ENCODE peak calls at places on chromosomes 13 and 19, in eight cellular contexts. Z is posterior cingulate gyrus; M is GM10248; O is anterior cingulate cortex; E is NCI-H2171 treated with DMSO at 0.1 percent for 48 hours; G is cortex of kidney; K is DMS153; A is activated CD8-positive, alpha-beta memory T cell treated with anti-CD3 and anti-CD28 coated beads for 48 hours. W is an unnamed sample.

GRCh38 chr13:114225610-114226009 is 9.1 kb upstream of the CDC16 start:
- DNase-seq in Z (no peak), M (no peak), O (no peak), E (no peak), G (no peak), K (no peak), A (no peak), W (no peak)

GRCh38 chr13:45055198-45055901 is 65.0 kb upstream of the GTF2F2 start:
- DNase-seq in Z (no peak), M (peak; percentile 61), O (no peak), E (peak; percentile 64), G (no peak), K (no peak), A (no peak), W (no peak)

GRCh38 chr19:34475026-34475974 is 6.3 kb upstream of the WTIP start:
- DNase-seq in Z (no peak), M (no peak), O (no peak), E (no peak), G (no peak), K (no peak), A (no peak), W (no peak)

GRCh38 chr19:35135389-35135909 is 590 bp upstream of the LGI4 start:
- DNase-seq in Z (peak; percentile 88), M (peak; percentile 89), O (peak; percentile 54), E (peak; percentile 55), G (no peak), K (peak; percentile 31), A (peak; percentile 23), W (peak; percentile 88)

GRCh38 chr19:5360003-5360820 is 19.6 kb upstream of the PTPRS start:
- DNase-seq in Z (no peak), M (no peak), O (no peak), E (no peak), G (no peak), K (no peak), A (no peak), W (no peak)

GRCh38 chr19:33241530-33242101 is 16.0 kb upstream of the SLC7A10 start:
- DNase-seq in Z (no peak), M (no peak), O (no peak), E (no peak), G (no peak), K (no peak), A (peak; percentile 11), W (peak; percentile 33)

GRCh38 chr13:64029343-64030093 is 2613.9 kb upstream of the PCDH20 start:
- DNase-seq in Z (no peak), M (no peak), O (no peak), E (no peak), G (no peak), K (no peak), A (no peak), W (no peak)

GRCh38 chr19:13169769-13170168 is 19.6 kb downstream of the IER2 start:
- DNase-seq in Z (no peak), M (peak; percentile 11), O (no peak), E (no peak), G (no peak), K (no peak), A (no peak), W (no peak)

GRCh38 chr19:42150940-42151339 is 18.7 kb upstream of the POU2F2 start:
- DNase-seq in Z (no peak), M (no peak), O (no peak), E (no peak), G (no peak), K (no peak), A (no peak), W (no peak)

GRCh38 chr13:44679602-44680001 is 103.5 kb upstream of the TSC22D1 start:
- DNase-seq in Z (no peak), M (no peak), O (no peak), E (no peak), G (no peak), K (no peak), A (no peak), W (no peak)

GRCh38 chr13:34302596-34302995 is 484.6 kb downstream of the RFC3 start:
- DNase-seq in Z (no peak), M (no peak), O (no peak), E (no peak), G (no peak), K (no peak), A (no peak), W (no peak)

GRCh38 chr19:29872224-29872731 is 60.5 kb downstream of the CCNE1 start:
- DNase-seq in Z (no peak), M (no peak), O (no peak), E (peak; percentile 22), G (no peak), K (no peak), A (no peak), W (no peak)

GRCh38 chr13:42401376-42401775 is 129.4 kb downstream of the AKAP11 start:
- DNase-seq in Z (no peak), M (no peak), O (no peak), E (peak; percentile 10), G (no peak), K (no peak), A (no peak), W (no peak)

GRCh38 chr19:35468637-35469036 is 20.6 kb downstream of the FFAR2 start:
- DNase-seq in Z (peak; percentile 38), M (peak; percentile 84), O (no peak), E (peak; percentile 46), G (no peak), K (peak; percentile 34), A (peak; percentile 17), W (peak; percentile 37)

GRCh38 chr19:35045667-35046300 is 4.3 kb downstream of the HPN start:
- DNase-seq in Z (peak; percentile 56), M (peak; percentile 80), O (no peak), E (no peak), G (no peak), K (no peak), A (no peak), W (no peak)

GRCh38 chr13:40017662-40018262 is 362.3 kb downstream of the COG6 start:
- DNase-seq in Z (no peak), M (no peak), O (no peak), E (no peak), G (no peak), K (no peak), A (no peak), W (no peak)

GRCh38 chr13:107642841-107643240 is 572.5 kb downstream of the LIG4 start:
- DNase-seq in Z (no peak), M (no peak), O (no peak), E (peak; percentile 6), G (no peak), K (peak; percentile 76), A (no peak), W (no peak)

GRCh38 chr19:54335979-54336892 is 2.7 kb downstream of the LILRA4 start:
- DNase-seq in Z (no peak), M (peak; percentile 15), O (no peak), E (no peak), G (no peak), K (no peak), A (no peak), W (no peak)

GRCh38 chr13:74641586-74641985 is 507.4 kb upstream of the KLF12 start:
- DNase-seq in Z (no peak), M (no peak), O (no peak), E (no peak), G (no peak), K (no peak), A (no peak), W (no peak)

GRCh38 chr13:30924726-30925125 is 7.7 kb upstream of the TEX26 start:
- DNase-seq in Z (no peak), M (no peak), O (no peak), E (no peak), G (no peak), K (no peak), A (no peak), W (no peak)

GRCh38 chr19:41997121-41997850 is 3.3 kb upstream of the ATP1A3 start:
- DNase-seq in Z (no peak), M (peak; percentile 80), O (no peak), E (no peak), G (no peak), K (no peak), A (no peak), W (peak; percentile 78)

GRCh38 chr13:74204606-74205312 is 70.6 kb upstream of the KLF12 start:
- DNase-seq in Z (no peak), M (no peak), O (no peak), E (no peak), G (no peak), K (no peak), A (no peak), W (no peak)

GRCh38 chr13:33940898-33941297 is 122.9 kb downstream of the RFC3 start:
- DNase-seq in Z (no peak), M (no peak), O (no peak), E (peak; percentile 11), G (no peak), K (no peak), A (no peak), W (no peak)

GRCh38 chr19:55353356-55353802 is 1.1 kb downstream of the COX6B2 start:
- DNase-seq in Z (no peak), M (no peak), O (no peak), E (no peak), G (no peak), K (no peak), A (no peak), W (no peak)

GRCh38 chr13:23440821-23441608 is 7.5 kb upstream of the SACS start:
- DNase-seq in Z (peak; percentile 46), M (no peak), O (no peak), E (no peak), G (no peak), K (no peak), A (no peak), W (peak; percentile 50)

GRCh38 chr19:4575267-4575793 is 15.8 kb upstream of the SEMA6B start:
- DNase-seq in Z (no peak), M (no peak), O (no peak), E (no peak), G (no peak), K (no peak), A (no peak), W (peak; percentile 68)

W was measured in left ventricle myocardium superior.